ENCODE peak calls at places on chromosomes 11 and 22, in five cellular contexts. C, L, X, R and K are unnamed samples.

GRCh38 chr22:47201186-47201995 is 438.9 kb downstream of the TBC1D22A start:
- DNase-seq in R (no peak), C (no peak), L (no peak), X (no peak), K (no peak)

GRCh38 chr22:20865869-20866445 is 7.2 kb downstream of the SNAP29 start:
- DNase-seq in R (no peak), L (no peak), X (no peak), C (no peak), K (no peak)

GRCh38 chr11:132718711-132719641 is 813.3 kb downstream of the OPCML start:
- DNase-seq in R (peak), C (no peak), X (no peak), L (no peak), K (no peak)

GRCh38 chr11:82889133-82890001 is 10.9 kb downstream of the PRCP start:
- DNase-seq in L (peak), R (no peak), C (no peak), X (no peak), K (peak)

GRCh38 chr11:134670961-134671370 is 258.9 kb upstream of the B3GAT1 start:
- DNase-seq in R (no peak), C (no peak), X (no peak), L (no peak), K (no peak)

GRCh38 chr22:35739642-35740041 is 22.0 kb downstream of the APOL5 start:
- DNase-seq in L (no peak), R (no peak), C (no peak), X (no peak), K (no peak)

GRCh38 chr22:30909306-30909705 is 59.3 kb downstream of the MORC2 start:
- DNase-seq in C (no peak), R (no peak), X (no peak), L (no peak), K (no peak)

GRCh38 chr22:24583221-24583971 is 9.5 kb downstream of the LRRC75B start:
- DNase-seq in C (no peak), L (no peak), R (no peak), X (no peak), K (no peak)

GRCh38 chr11:56624661-56625110 is 10.0 kb upstream of the OR5M1 start:
- DNase-seq in L (peak), R (no peak), C (peak), X (no peak), K (no peak)

GRCh38 chr22:50479686-50480085 is 1.7 kb upstream of the ADM2 start:
- DNase-seq in L (no peak), X (no peak), R (no peak), C (no peak), K (no peak)

GRCh38 chr22:28547132-28547842 is 132.4 kb downstream of the TTC28 start:
- DNase-seq in C (no peak), R (no peak), L (no peak), X (no peak), K (no peak)

GRCh38 chr11:119619665-119620064 is 109.3 kb downstream of the NECTIN1 start:
- DNase-seq in L (no peak), C (no peak), R (no peak), X (no peak), K (no peak)